ENCODE peak calls at places on chromosomes 7 and 10, in seven cellular contexts. U is epithelial cell of esophagus; Q is A549; P is Calu3; L is SJCRH30; W is retinal pigment epithelial cell; A is activated naive CD8-positive, alpha-beta T cell treated with anti-CD3 and anti-CD28 coated beads for 36 hours. K is an unnamed sample.

GRCh38 chr10:114648368-114648767 is 9.7 kb downstream of the ABLIM1 start:
- DNase-seq in U (peak; percentile 90), Q (peak; percentile 51), P (no peak), L (no peak), W (peak; percentile 44), A (no peak), K (peak; percentile 56)

GRCh38 chr7:138246391-138246790 is 170.1 kb downstream of the AKR1D1 start:
- DNase-seq in U (no peak), Q (no peak), P (no peak), L (no peak), W (no peak), A (no peak), K (no peak)

GRCh38 chr7:82441916-82442478 is 1.6 kb downstream of the CACNA2D1 start:
- DNase-seq in U (peak; percentile 32), Q (peak; percentile 18), P (no peak), L (no peak), W (no peak), A (no peak), K (no peak)

GRCh38 chr10:71718165-71718678 is 1.4 kb downstream of the C10orf105 start:
- DNase-seq in U (no peak), Q (no peak), P (no peak), L (no peak), W (no peak), A (no peak), K (no peak)

GRCh38 chr7:132187391-132187790 is 388.9 kb downstream of the PLXNA4 start:
- DNase-seq in U (no peak), Q (no peak), P (no peak), L (no peak), W (no peak), A (no peak), K (no peak)

GRCh38 chr10:132624847-132625839 is 87.6 kb downstream of the INPP5A start:
- DNase-seq in U (no peak), Q (no peak), P (no peak), L (no peak), W (no peak), A (no peak), K (no peak)

GRCh38 chr7:155524018-155524556 is 22.3 kb downstream of the CNPY1 start:
- DNase-seq in U (no peak), Q (no peak), P (peak; percentile 17), L (no peak), W (no peak), A (no peak), K (no peak)

GRCh38 chr10:5532231-5532605 is 7.5 kb downstream of the CALML3 start:
- DNase-seq in U (no peak), Q (no peak), P (no peak), L (no peak), W (no peak), A (no peak), K (no peak)

GRCh38 chr7:47503283-47503682 is 78.6 kb downstream of the TNS3 start:
- DNase-seq in U (no peak), Q (no peak), P (no peak), L (no peak), W (peak; percentile 84), A (no peak), K (no peak)

GRCh38 chr10:46306550-46307184 is 19.9 kb downstream of the ANTXRL start:
- DNase-seq in U (no peak), Q (no peak), P (no peak), L (no peak), W (no peak), A (no peak), K (no peak)

GRCh38 chr7:143279186-143280098 is 5.3 kb upstream of the TMEM139 start:
- DNase-seq in U (peak; percentile 53), Q (peak; percentile 44), P (peak; percentile 48), L (peak; percentile 40), W (peak; percentile 86), A (no peak), K (peak; percentile 54)

GRCh38 chr7:68629-69028 is 123.7 kb upstream of the FAM20C start:
- DNase-seq in U (no peak), Q (peak; percentile 16), P (no peak), L (no peak), W (no peak), A (no peak), K (no peak)

GRCh38 chr10:77286851-77287250 is 350.8 kb downstream of the KCNMA1 start:
- DNase-seq in U (no peak), Q (no peak), P (no peak), L (no peak), W (no peak), A (no peak), K (no peak)

GRCh38 chr7:127477285-127478039 is 85.0 kb upstream of the ZNF800 start:
- DNase-seq in U (peak; percentile 23), Q (no peak), P (no peak), L (no peak), W (no peak), A (no peak), K (no peak)

GRCh38 chr7:129514683-129515082 is 12.4 kb downstream of the SMKR1 start:
- DNase-seq in U (peak; percentile 9), Q (no peak), P (no peak), L (no peak), W (no peak), A (no peak), K (no peak)

GRCh38 chr10:18572959-18573561 is 78.3 kb downstream of the NSUN6 start:
- DNase-seq in U (no peak), Q (no peak), P (no peak), L (no peak), W (no peak), A (no peak), K (no peak)

GRCh38 chr10:75127481-75127880 is 16.0 kb downstream of the SAMD8 start:
- DNase-seq in U (peak; percentile 11), Q (no peak), P (no peak), L (no peak), W (no peak), A (no peak), K (no peak)

GRCh38 chr10:60989400-60989876 is 45.5 kb upstream of the RHOBTB1 start:
- DNase-seq in U (peak; percentile 78), Q (peak; percentile 65), P (no peak), L (no peak), W (no peak), A (no peak), K (no peak)

GRCh38 chr10:78688945-78689935 is 379.5 kb upstream of the ZMIZ1 start:
- DNase-seq in U (no peak), Q (no peak), P (no peak), L (no peak), W (no peak), A (no peak), K (no peak)

GRCh38 chr7:3174515-3175318 is 126.3 kb upstream of the SDK1 start:
- DNase-seq in U (no peak), Q (peak; percentile 31), P (no peak), L (no peak), W (no peak), A (no peak), K (no peak)

GRCh38 chr7:102140952-102141370 is 145.7 kb upstream of the SH2B2 start:
- DNase-seq in U (no peak), Q (no peak), P (no peak), L (no peak), W (no peak), A (peak; percentile 6), K (no peak)

GRCh38 chr7:144842377-144842851 is 6.6 kb upstream of the TPK1 start:
- DNase-seq in U (peak; percentile 91), Q (peak; percentile 19), P (peak; percentile 80), L (no peak), W (no peak), A (peak; percentile 33), K (no peak)

GRCh38 chr7:84190016-84190705 is 4.4 kb downstream of the SEMA3A start:
- DNase-seq in U (no peak), Q (no peak), P (no peak), L (no peak), W (peak; percentile 78), A (no peak), K (no peak)

GRCh38 chr7:77759294-77759889 is 38.8 kb downstream of the TMEM60 start:
- DNase-seq in U (peak; percentile 73), Q (peak; percentile 71), P (peak; percentile 72), L (peak; percentile 48), W (peak; percentile 20), A (peak; percentile 50), K (no peak)

GRCh38 chr10:49318751-49319150 is 19.8 kb downstream of the C10orf71 start:
- DNase-seq in U (no peak), Q (no peak), P (no peak), L (no peak), W (no peak), A (no peak), K (no peak)

GRCh38 chr7:135183478-135183877 is 13.0 kb upstream of the CYREN start:
- DNase-seq in U (no peak), Q (no peak), P (no peak), L (no peak), W (no peak), A (no peak), K (no peak)

GRCh38 chr10:124724279-124725027 is 19.7 kb downstream of the FAM53B start:
- DNase-seq in U (no peak), Q (no peak), P (no peak), L (no peak), W (peak; percentile 83), A (no peak), K (no peak)

GRCh38 chr7:50791363-50791762 is 8.7 kb upstream of the GRB10 start:
- DNase-seq in U (no peak), Q (no peak), P (no peak), L (no peak), W (no peak), A (no peak), K (no peak)

GRCh38 chr7:150429699-150430098 is 20.7 kb upstream of the GIMAP8 start:
- DNase-seq in U (no peak), Q (no peak), P (no peak), L (no peak), W (no peak), A (no peak), K (no peak)